ENCODE peak calls at places on chromosome 22, in eight cellular contexts. B is choroid plexus epithelial cell, W is RWPE1, V is glutamatergic neuron, F is uterus, U is tibial artery, C is H9, N is epithelial cell of esophagus. M is an unnamed sample.

GRCh38 chr22:31872209-31872608 is 72.1 kb upstream of the YWHAH start:
- DNase-seq in N (no peak), V (no peak), B (no peak), U (no peak), W (no peak), F (no peak), C (peak), M (no peak)

GRCh38 chr22:45505991-45506743 is 3.5 kb downstream of the FBLN1 start:
- DNase-seq in V (no peak), W (no peak), B (no peak), U (peak), F (no peak), N (no peak), C (no peak), M (no peak)

GRCh38 chr22:22547692-22548348 is 11.2 kb downstream of the PRAME start:
- DNase-seq in F (no peak), U (no peak), V (no peak), C (no peak), W (no peak), N (no peak), B (no peak), M (no peak)

GRCh38 chr22:31240011-31240410 is 27.9 kb downstream of the LIMK2 start:
- DNase-seq in W (no peak), N (no peak), U (no peak), C (no peak), V (no peak), F (no peak), B (peak), M (no peak)

GRCh38 chr22:49055406-49055805 is 772.3 kb downstream of the BRD1 start:
- DNase-seq in F (no peak), W (no peak), N (no peak), V (no peak), B (no peak), C (no peak), U (peak), M (no peak)

GRCh38 chr22:45830531-45831245 is 146.3 kb downstream of the WNT7B start:
- DNase-seq in V (no peak), C (no peak), B (peak), F (no peak), U (no peak), W (no peak), N (peak), M (no peak)

GRCh38 chr22:23245045-23245798 is 64.9 kb downstream of the BCR start:
- DNase-seq in C (no peak), U (no peak), F (no peak), N (peak), B (peak), V (no peak), W (peak), M (no peak)

GRCh38 chr22:32013200-32013599 is 29.9 kb upstream of the SLC5A1 start:
- DNase-seq in U (no peak), V (no peak), W (no peak), N (no peak), F (no peak), C (no peak), B (no peak), M (no peak)

GRCh38 chr22:41822289-41823057 is 10.4 kb upstream of the SREBF2 start:
- DNase-seq in F (no peak), U (no peak), B (peak), W (peak), V (no peak), C (no peak), N (peak), M (no peak)

GRCh38 chr22:29983296-29983917 is 96.9 kb upstream of the HORMAD2 start:
- DNase-seq in C (no peak), W (no peak), U (no peak), B (no peak), V (no peak), F (no peak), N (no peak), M (no peak)

GRCh38 chr22:29989446-29989845 is 90.8 kb upstream of the HORMAD2 start:
- DNase-seq in U (no peak), F (no peak), N (no peak), B (no peak), V (no peak), W (no peak), C (no peak), M (no peak)

GRCh38 chr22:29988719-29989118 is 91.5 kb upstream of the HORMAD2 start:
- DNase-seq in B (peak), V (no peak), W (no peak), F (no peak), U (no peak), C (no peak), N (no peak), M (no peak)

GRCh38 chr22:29985912-29986311 is 94.4 kb upstream of the HORMAD2 start:
- DNase-seq in N (no peak), B (no peak), V (no peak), C (no peak), W (no peak), F (no peak), U (no peak), M (no peak)

DNA sequence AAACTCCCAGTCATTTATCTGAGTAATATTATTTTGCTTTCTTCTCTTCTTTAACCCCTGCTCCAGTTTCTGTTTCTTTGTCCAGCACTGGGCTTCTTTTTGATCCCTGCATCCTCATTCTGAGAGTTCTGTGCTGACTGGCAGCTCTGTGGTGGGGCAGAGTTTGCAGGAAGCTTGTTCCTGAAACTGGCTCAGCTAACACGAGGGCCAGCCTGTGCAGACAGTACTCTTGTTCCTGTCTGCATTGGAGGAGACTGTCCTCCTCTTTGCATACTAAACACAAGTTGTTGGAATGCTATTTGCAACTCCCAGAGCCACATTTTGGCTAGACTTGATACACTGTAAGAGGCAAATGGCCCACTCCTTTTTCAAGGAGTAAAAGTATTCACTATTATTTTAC is 93.1 kb upstream of the HORMAD2 start:
- DNase-seq in C (no peak), B (no peak), N (no peak), U (no peak), F (no peak), W (no peak), V (no peak), M (no peak)
- TF ChIP-seq CTCF in C (no peak), B (no peak), N (no peak), U (no peak), F (no peak), W (no peak), V (no peak), M (no peak)

GRCh38 chr22:24830205-24830979 is 24.4 kb downstream of the SGSM1 start:
- DNase-seq in V (no peak), N (no peak), B (no peak), W (no peak), U (peak), C (no peak), F (no peak), M (no peak)
- TF ChIP-seq CTCF in V (no peak), N (no peak), B (no peak), W (no peak), U (no peak), C (no peak), F (no peak), M (no peak)

GRCh38 chr22:38097557-38098409 is 12.7 kb downstream of the BAIAP2L2 start:
- DNase-seq in W (no peak), F (no peak), U (no peak), N (no peak), V (peak), B (peak), C (peak), M (peak)
- TF ChIP-seq CTCF in W (no peak), F (no peak), U (peak), N (peak), V (peak), B (peak), C (peak), M (peak)

GRCh38 chr22:37167176-37167980 is 17.7 kb upstream of the IL2RB start:
- DNase-seq in N (no peak), U (no peak), B (no peak), W (no peak), C (no peak), V (peak), F (no peak), M (no peak)
- TF ChIP-seq CTCF in N (no peak), U (no peak), B (no peak), W (no peak), C (no peak), V (no peak), F (no peak), M (no peak)

DNA sequence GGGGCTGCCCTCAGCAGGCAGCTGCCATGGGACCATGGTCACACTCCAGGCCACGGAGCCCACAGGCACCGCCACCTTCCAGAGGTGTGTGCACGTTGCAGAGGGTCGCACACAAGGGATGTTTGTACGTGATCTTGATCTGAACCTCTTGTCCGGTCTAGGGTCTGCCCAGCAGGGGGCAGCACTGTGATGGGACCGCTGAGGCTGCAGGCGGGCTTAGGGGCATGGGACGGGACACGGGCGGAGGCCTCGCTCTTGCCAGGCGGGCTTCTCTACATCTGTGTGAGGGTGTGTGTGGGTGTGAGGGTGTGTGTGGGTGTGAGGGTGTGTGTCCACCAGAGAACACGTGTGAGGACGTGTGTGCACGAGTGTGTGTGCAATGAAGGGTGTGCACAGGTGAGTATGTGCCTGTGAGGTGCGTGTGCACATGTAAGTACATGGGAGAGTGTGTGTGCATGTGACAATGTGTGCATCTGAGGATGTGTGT is 52.4 kb downstream of the CACNA1I start:
- DNase-seq in V (peak), U (no peak), B (peak), C (peak), F (no peak), W (no peak), N (peak), M (peak)
- TF ChIP-seq CTCF in V (peak), U (no peak), B (peak), C (peak), F (peak), W (peak), N (peak), M (peak)

DNA sequence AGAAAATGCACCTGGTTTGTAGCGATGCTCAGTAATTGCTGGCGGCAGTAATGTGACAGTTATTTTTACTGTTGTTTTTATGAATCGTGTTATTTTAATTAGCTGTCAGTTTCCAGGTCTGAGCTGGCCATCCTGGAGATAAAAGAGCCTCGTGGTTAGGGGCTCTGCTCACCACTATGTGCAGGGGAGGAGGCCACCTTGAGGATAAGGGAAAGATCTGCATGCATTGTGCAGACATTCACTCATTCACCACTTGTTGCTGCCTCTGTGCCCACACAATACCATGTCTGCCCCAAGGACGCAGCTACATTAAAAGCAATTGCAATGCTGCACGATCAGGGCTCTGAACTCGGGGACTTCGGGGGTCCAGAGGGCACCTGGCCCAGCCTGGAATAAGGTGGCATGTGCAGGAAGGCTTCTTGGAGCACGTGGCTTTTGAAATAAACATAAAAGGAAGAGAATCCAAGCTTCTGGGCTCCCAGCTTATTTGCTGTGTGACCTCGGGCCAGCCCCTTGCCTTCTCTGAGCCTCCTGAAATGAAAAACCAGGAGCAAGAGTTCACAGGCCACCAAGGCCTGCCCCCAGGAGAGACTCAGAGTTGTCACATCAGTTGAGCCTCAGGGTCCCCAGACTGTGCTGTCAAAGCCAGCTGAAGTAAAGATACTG is 44.7 kb upstream of the SHISAL1 start:
- DNase-seq in W (no peak), V (no peak), F (peak), C (no peak), N (no peak), U (no peak), B (no peak), M (no peak)
- TF ChIP-seq CTCF in W (no peak), V (no peak), F (peak), C (peak), N (no peak), U (no peak), B (peak), M (peak)

GRCh38 chr22:33597274-33597985 is 322.8 kb downstream of the LARGE1 start:
- DNase-seq in U (no peak), V (no peak), C (no peak), N (no peak), B (no peak), W (no peak), F (no peak), M (no peak)
- TF ChIP-seq CTCF in U (no peak), V (no peak), C (no peak), N (no peak), B (no peak), W (no peak), F (no peak), M (no peak)

GRCh38 chr22:19291218-19291579 is 320 bp downstream of the CLTCL1 start:
- DNase-seq in F (peak), C (peak), B (no peak), V (peak), N (peak), W (no peak), U (peak), M (peak)
- TF ChIP-seq CTCF in F (no peak), C (no peak), B (no peak), V (no peak), N (no peak), W (no peak), U (no peak), M (peak)

GRCh38 chr22:20751185-20751851 is 22.6 kb upstream of the SERPIND1 start:
- DNase-seq in V (peak), N (no peak), W (no peak), C (peak), B (peak), F (no peak), U (no peak), M (no peak)
- TF ChIP-seq CTCF in V (no peak), N (no peak), W (no peak), C (peak), B (peak), F (no peak), U (no peak), M (peak)

M was measured in type B pancreatic cell.